ENCODE peak calls at places on chromosomes 6 and 20, in four cellular contexts. L is SK-N-SH, G is GM23338, S is HCT116. F is an unnamed sample.

GRCh38 chr6:154995241-154996162 is at the start of gene TIAM2:
- DNase-seq in S (no peak), L (peak), G (peak), F (no peak)

GRCh38 chr6:90025418-90026089 is 131.3 kb downstream of the GJA10 start:
- DNase-seq in L (peak), S (peak), G (no peak), F (no peak)

GRCh38 chr6:6724319-6725119 is 136.0 kb downstream of the LY86 start:
- DNase-seq in L (peak), G (peak), S (peak), F (peak)

GRCh38 chr6:41163419-41163717 is 452 bp upstream of the TREM2 start:
- DNase-seq in S (no peak), L (no peak), G (no peak), F (no peak)

GRCh38 chr6:33312361-33313104 is 1.3 kb downstream of the TAPBP start:
- DNase-seq in S (peak), L (peak), G (peak), F (no peak)

GRCh38 chr6:159250633-159251032 is 81.4 kb downstream of the FNDC1 start:
- DNase-seq in L (no peak), G (no peak), S (no peak), F (no peak)

GRCh38 chr6:169926617-169927417 is 175.4 kb downstream of the ERMARD start:
- DNase-seq in L (no peak), G (no peak), S (no peak), F (no peak)

GRCh38 chr6:146972526-146972925 is 231.7 kb upstream of the STXBP5 start:
- DNase-seq in G (no peak), S (no peak), L (no peak), F (no peak)

GRCh38 chr6:11224252-11224965 is 8.1 kb downstream of the NEDD9 start:
- DNase-seq in G (no peak), L (no peak), S (no peak), F (no peak)

GRCh38 chr20:25418779-25419178 is 11.3 kb downstream of the GINS1 start:
- DNase-seq in G (no peak), L (no peak), S (no peak), F (no peak)

GRCh38 chr6:33410711-33411631 is at the start of gene PHF1:
- DNase-seq in S (peak), L (peak), G (peak), F (no peak)

GRCh38 chr6:16519265-16520242 is 241.7 kb downstream of the ATXN1 start:
- DNase-seq in G (peak), L (peak), S (no peak), F (no peak)

GRCh38 chr6:16758163-16758975 is 2.9 kb downstream of the ATXN1 start:
- DNase-seq in S (no peak), G (peak), L (no peak), F (no peak)

GRCh38 chr6:137958809-137959565 is 91.9 kb downstream of the TNFAIP3 start:
- DNase-seq in G (no peak), L (no peak), S (no peak), F (no peak)

GRCh38 chr6:143724876-143725275 is 47.1 kb downstream of the PHACTR2 start:
- DNase-seq in G (no peak), L (no peak), S (no peak), F (no peak)

GRCh38 chr6:71478834-71479541 is 190.4 kb downstream of the OGFRL1 start:
- DNase-seq in S (no peak), L (no peak), G (peak), F (peak)

GRCh38 chr6:69775941-69776340 is 20.9 kb downstream of the LMBRD1 start:
- DNase-seq in L (no peak), G (no peak), S (no peak), F (no peak)

GRCh38 chr6:123171341-123171740 is 175.3 kb downstream of the CLVS2 start:
- DNase-seq in G (peak), L (no peak), S (no peak), F (no peak)

GRCh38 chr6:90676516-90676915 is 89.6 kb upstream of the MAP3K7 start:
- DNase-seq in G (peak), S (no peak), L (no peak), F (no peak)

GRCh38 chr6:143901885-143902708 is 37.8 kb downstream of the ZC2HC1B start:
- DNase-seq in S (no peak), L (no peak), G (no peak), F (no peak)

GRCh38 chr20:25055711-25056492 is 2.0 kb downstream of the ACSS1 start:
- DNase-seq in S (no peak), G (no peak), L (no peak), F (no peak)

GRCh38 chr6:105642708-105643107 is 239.8 kb upstream of the PREP start:
- DNase-seq in L (no peak), S (no peak), G (no peak), F (no peak)

GRCh38 chr6:24910850-24911712 is 24.7 kb downstream of the RIPOR2 start:
- DNase-seq in L (peak), S (no peak), G (peak), F (no peak)
- TF ChIP-seq POLR2AphosphoS5 in L (no peak), S (no peak), G (no peak), F (no peak)

GRCh38 chr6:44151348-44152108 is 7.1 kb upstream of the CAPN11 start:
- DNase-seq in G (peak), L (peak), S (peak), F (no peak)
- TF ChIP-seq REST in G (no peak), L (no peak), S (no peak), F (no peak)

GRCh38 chr6:21414065-21414464 is 179.5 kb upstream of the SOX4 start:
- DNase-seq in G (no peak), S (no peak), L (no peak), F (no peak)

GRCh38 chr6:21404577-21404976 is 189.0 kb upstream of the SOX4 start:
- DNase-seq in G (no peak), S (no peak), L (no peak), F (no peak)

GRCh38 chr6:21413428-21413827 is 180.1 kb upstream of the SOX4 start:
- DNase-seq in L (no peak), S (no peak), G (no peak), F (no peak)

DNA sequence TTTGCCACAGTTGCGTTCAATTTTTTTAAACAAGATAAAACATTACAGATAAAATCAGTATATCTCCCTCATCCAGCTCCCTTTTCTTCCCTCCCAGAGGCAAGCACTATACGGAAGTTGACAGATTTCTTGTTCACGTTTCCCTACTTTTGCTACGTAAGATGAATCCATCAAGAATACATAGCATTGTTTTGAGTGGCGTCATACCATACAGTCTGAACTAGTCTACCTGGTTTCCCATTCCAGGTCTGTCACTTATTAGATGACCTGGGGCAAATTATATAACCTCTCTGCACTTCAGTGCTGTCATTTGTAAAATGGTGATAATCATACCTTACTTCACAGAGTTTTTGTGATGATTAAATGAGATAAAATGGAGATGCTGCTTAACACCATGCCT is 184.3 kb upstream of the SOX4 start:
- DNase-seq in L (no peak), G (no peak), S (no peak), F (no peak)
- TF ChIP-seq POLR2AphosphoS5 in L (no peak), G (no peak), S (no peak), F (no peak)

GRCh38 chr20:32206383-32207210 is 946 bp downstream of the PLAGL2 start:
- DNase-seq in G (no peak), L (peak), S (no peak), F (no peak)
- TF ChIP-seq REST in G (no peak), L (no peak), S (no peak), F (no peak)

GRCh38 chr6:53544500-53545308 is at the start of gene GCLC:
- DNase-seq in S (peak), G (peak), L (peak), F (peak)

GRCh38 chr6:53544050-53544499 is 826 bp downstream of the GCLC start:
- DNase-seq in G (peak), S (no peak), L (no peak), F (no peak)

GRCh38 chr6:53547166-53547814 is 2.4 kb upstream of the GCLC start:
- DNase-seq in S (no peak), G (peak), L (peak), F (no peak)

GRCh38 chr6:53546256-53546655 is 1.4 kb upstream of the GCLC start:
- DNase-seq in G (no peak), L (no peak), S (no peak), F (no peak)

DNA sequence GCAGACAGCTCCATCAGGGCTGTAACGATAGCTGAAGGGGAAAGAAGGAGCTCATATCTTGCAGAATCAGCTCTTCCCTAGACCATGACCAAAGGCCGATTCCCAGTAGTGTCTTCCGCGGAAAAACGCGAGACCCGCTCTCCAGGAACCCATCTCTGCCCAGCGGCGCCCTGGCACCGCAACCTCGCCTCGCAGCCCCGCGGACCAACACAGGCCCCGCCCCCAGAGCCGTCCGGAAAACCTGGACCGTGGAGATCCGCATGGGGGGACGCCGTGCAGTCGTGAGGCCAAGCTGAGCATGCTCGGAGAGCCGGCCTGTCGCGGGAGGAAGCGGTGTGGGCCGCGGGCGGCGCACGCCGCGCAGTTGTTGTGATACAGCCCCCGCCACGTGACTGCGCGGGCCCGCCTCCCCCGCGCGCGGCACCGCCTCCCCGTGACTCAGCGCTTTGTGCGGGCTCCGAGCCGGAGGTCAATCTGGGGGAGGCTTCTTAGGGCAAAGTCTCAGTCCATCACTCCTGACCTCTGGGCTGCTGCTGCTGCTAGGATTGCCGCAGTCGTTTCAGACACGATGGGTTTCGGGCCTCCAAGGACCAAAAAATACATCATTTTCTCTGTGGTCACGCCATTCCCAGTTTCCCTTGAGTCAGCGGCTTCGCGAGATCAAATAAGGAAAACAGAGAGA is 3.1 kb upstream of the GCLC start:
- DNase-seq in L (peak), G (peak), S (peak), F (peak)
- TF ChIP-seq POLR2AphosphoS5 in L (peak), G (peak), S (peak), F (peak)

DNA sequence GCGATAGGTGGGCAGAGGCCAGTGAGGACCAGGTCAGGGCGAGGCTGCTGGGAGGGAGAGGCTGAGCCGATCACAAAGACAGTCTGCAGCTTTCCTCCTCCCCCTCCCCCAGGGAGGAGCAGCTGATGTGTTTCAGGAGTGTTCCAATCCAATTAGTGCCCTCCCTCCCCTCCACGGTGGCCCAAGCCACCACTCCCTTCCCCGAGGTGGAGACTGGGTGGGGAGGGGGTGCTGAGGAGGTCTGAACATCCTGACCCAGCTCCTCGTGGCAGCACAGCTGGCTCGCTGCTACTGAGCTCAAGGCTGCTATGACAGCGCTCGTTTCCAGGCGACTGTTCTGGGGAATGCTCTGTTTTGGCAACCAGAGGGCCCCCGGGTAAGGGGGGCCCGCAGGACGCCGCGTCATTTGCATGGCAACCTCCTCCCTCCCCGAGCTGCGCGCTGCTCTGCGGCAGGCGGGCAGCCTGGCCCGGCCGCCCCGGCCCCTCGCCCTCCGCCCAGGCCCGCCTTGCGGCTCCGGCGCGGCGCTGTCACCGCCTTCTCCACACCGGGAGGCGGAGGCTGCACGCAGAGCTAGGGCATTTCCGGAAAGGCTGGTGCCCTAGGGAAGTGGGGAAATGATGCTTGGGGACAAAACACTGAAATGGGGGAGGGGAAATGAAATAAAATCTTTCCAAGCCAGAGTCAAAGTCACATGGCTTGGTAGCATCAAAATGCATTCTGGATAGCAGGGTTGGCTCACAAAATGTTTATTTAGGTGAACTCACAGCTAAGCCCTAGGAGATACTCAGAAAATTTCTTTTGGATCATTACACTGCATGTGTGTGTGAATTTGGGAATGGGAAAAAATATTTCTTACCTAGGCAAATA is 67.4 kb upstream of the PIM1 start:
- DNase-seq in S (peak), G (peak), L (peak), F (peak)
- TF ChIP-seq REST in S (no peak), G (no peak), L (no peak), F (no peak)

GRCh38 chr6:150625927-150626326 is 26.2 kb downstream of the PLEKHG1 start:
- DNase-seq in L (no peak), S (no peak), G (no peak), F (no peak)
- TF ChIP-seq POLR2AphosphoS5 in L (no peak), S (no peak), G (no peak), F (no peak)

GRCh38 chr6:109059148-109059547 is 35.5 kb downstream of the SESN1 start:
- DNase-seq in L (no peak), S (no peak), G (no peak), F (no peak)
- TF ChIP-seq REST in L (no peak), S (no peak), G (no peak), F (no peak)

F was measured in Panc1.